ENCODE peak calls at places on chromosomes 16 and 17, in four cellular contexts. W is activated T-cell treated with anti-CD3 and anti-CD28 coated beads, Interleukin-2, amount 50 U/mL, for 72 hours; T is T-helper 22 cell; B is RPMI8226. V is an unnamed sample.

GRCh38 chr16:578870-579405 is 9.2 kb downstream of the PIGQ start:
- DNase-seq in W (peak), T (peak), B (peak), V (no peak)

GRCh38 chr16:87324411-87325275 is 7.5 kb upstream of the C16orf95 start:
- DNase-seq in T (no peak), B (peak), W (peak), V (no peak)

GRCh38 chr17:30812218-30813177 is 12.0 kb downstream of the CRLF3 start:
- DNase-seq in W (peak), T (no peak), B (peak), V (no peak)

GRCh38 chr17:50627782-50628601 is 6.7 kb upstream of the ABCC3 start:
- DNase-seq in T (no peak), W (no peak), B (peak), V (no peak)

GRCh38 chr16:50102046-50102756 is 36.4 kb downstream of the HEATR3 start:
- DNase-seq in W (peak), B (no peak), T (no peak), V (no peak)

GRCh38 chr17:30234954-30235353 is 543 bp downstream of the SLC6A4 start:
- DNase-seq in W (no peak), T (no peak), B (peak), V (no peak)

GRCh38 chr16:73743665-73744496 is 552.7 kb upstream of the PSMD7 start:
- DNase-seq in B (no peak), W (no peak), T (no peak), V (no peak)

GRCh38 chr17:60383379-60383778 is 8.6 kb downstream of the USP32 start:
- DNase-seq in W (no peak), B (no peak), T (no peak), V (no peak)

GRCh38 chr16:54240180-54241125 is 46.1 kb downstream of the IRX3 start:
- DNase-seq in B (no peak), W (no peak), T (no peak), V (no peak)